ENCODE peak calls at places on chromosome 2, in seven cellular contexts. I, A, G, R, D, V and S are unnamed samples.

GRCh38 chr2:231687133-231687852 is 21.0 kb upstream of the PTMA start:
- DNase-seq in D (no peak), G (peak; percentile 40), I (peak; percentile 72), A (peak; percentile 61), V (no peak), R (peak; percentile 67), S (peak; percentile 38)

GRCh38 chr2:208101716-208102631 is 22.4 kb downstream of the CRYGD start:
- DNase-seq in G (no peak), A (peak; percentile 47), I (no peak), V (no peak), R (no peak), D (peak; percentile 18), S (no peak)

GRCh38 chr2:99088017-99088416 is 53.5 kb upstream of the C2orf15 start:
- DNase-seq in G (peak; percentile 72), I (no peak), V (no peak), D (no peak), R (no peak), A (no peak), S (peak; percentile 53)

GRCh38 chr2:234290671-234291070 is 206.2 kb downstream of the ARL4C start:
- DNase-seq in A (no peak), G (no peak), V (peak; percentile 76), R (no peak), D (no peak), I (peak; percentile 41), S (peak; percentile 97)

GRCh38 chr2:855177-855576 is 95.5 kb upstream of the SNTG2 start:
- DNase-seq in G (no peak), R (no peak), I (no peak), A (no peak), D (no peak), V (no peak), S (peak; percentile 55)

GRCh38 chr2:226609361-226609760 is 190.3 kb downstream of the IRS1 start:
- DNase-seq in A (peak; percentile 83), I (no peak), G (no peak), V (no peak), R (no peak), D (peak; percentile 96), S (no peak)

GRCh38 chr2:214830794-214831346 is 21.4 kb upstream of the BARD1 start:
- DNase-seq in D (peak; percentile 37), R (no peak), V (no peak), A (peak; percentile 47), I (no peak), G (no peak), S (no peak)

GRCh38 chr2:192827735-192828134 is 633.0 kb upstream of the TMEFF2 start:
- DNase-seq in D (no peak), A (no peak), R (no peak), G (no peak), I (no peak), V (no peak), S (no peak)

GRCh38 chr2:190563109-190563508 is 28.6 kb upstream of the NEMP2 start:
- DNase-seq in I (no peak), V (no peak), R (no peak), G (no peak), A (no peak), D (no peak), S (no peak)

GRCh38 chr2:40606862-40607261 is 155.0 kb upstream of the SLC8A1 start:
- DNase-seq in G (no peak), V (no peak), A (peak; percentile 77), R (no peak), D (peak; percentile 5), I (no peak), S (no peak)

GRCh38 chr2:27716301-27717069 is 52.8 kb downstream of the SLC4A1AP start:
- DNase-seq in V (no peak), R (no peak), A (no peak), D (no peak), I (no peak), G (peak; percentile 31), S (no peak)

GRCh38 chr2:123380536-123380935 is 644.6 kb upstream of the CNTNAP5 start:
- DNase-seq in D (no peak), A (no peak), I (no peak), V (no peak), G (no peak), R (no peak), S (no peak)

GRCh38 chr2:45869165-45869501 is 217.7 kb downstream of the PRKCE start:
- DNase-seq in R (no peak), A (peak; percentile 63), D (peak; percentile 74), I (no peak), G (no peak), V (no peak), S (no peak)

GRCh38 chr2:136932700-136933099 is 167.4 kb downstream of the THSD7B start:
- DNase-seq in G (no peak), D (no peak), R (no peak), I (no peak), A (peak; percentile 41), V (no peak), S (no peak)

GRCh38 chr2:38075436-38076249 is at the start of gene CYP1B1:
- DNase-seq in V (no peak), G (no peak), R (peak; percentile 42), A (peak; percentile 61), I (no peak), D (no peak), S (peak; percentile 34)

GRCh38 chr2:167289651-167290410 is 401.6 kb downstream of the XIRP2 start:
- DNase-seq in G (no peak), D (peak; percentile 39), I (no peak), V (no peak), A (no peak), R (no peak), S (no peak)

GRCh38 chr2:196489366-196489765 is 150.1 kb upstream of the CCDC150 start:
- DNase-seq in A (no peak), R (no peak), V (no peak), G (no peak), I (no peak), D (no peak), S (no peak)

GRCh38 chr2:102492006-102492405 is 19.0 kb downstream of the SLC9A4 start:
- DNase-seq in R (no peak), G (no peak), V (no peak), D (no peak), A (no peak), I (no peak), S (no peak)

GRCh38 chr2:237581751-237582746 is 8.5 kb downstream of the RAB17 start:
- DNase-seq in R (peak; percentile 76), V (peak; percentile 35), G (peak; percentile 68), A (peak; percentile 73), D (peak; percentile 71), I (peak; percentile 84), S (peak; percentile 81)

GRCh38 chr2:65416945-65417344 is 15.5 kb downstream of the SPRED2 start:
- DNase-seq in V (no peak), G (no peak), D (no peak), R (no peak), A (no peak), I (peak; percentile 67), S (no peak)

GRCh38 chr2:220455389-220455788 is 828.0 kb downstream of the SLC4A3 start:
- DNase-seq in A (peak; percentile 70), G (no peak), R (no peak), V (no peak), D (peak; percentile 74), I (no peak), S (no peak)

GRCh38 chr2:240462704-240463273 is 27.3 kb downstream of the GPC1 start:
- DNase-seq in A (no peak), V (no peak), I (no peak), G (no peak), R (no peak), D (no peak), S (no peak)

GRCh38 chr2:23122681-23123080 is 262.3 kb upstream of the KLHL29 start:
- DNase-seq in D (no peak), V (no peak), I (no peak), R (no peak), G (no peak), A (no peak), S (no peak)

GRCh38 chr2:105609756-105610397 is 134.8 kb upstream of the NCK2 start:
- DNase-seq in G (no peak), R (no peak), V (no peak), D (no peak), A (no peak), I (no peak), S (no peak)

GRCh38 chr2:2527162-2527561 is 196.1 kb upstream of the MYT1L start:
- DNase-seq in D (peak; percentile 22), R (no peak), I (no peak), G (no peak), V (no peak), A (peak; percentile 2), S (no peak)

GRCh38 chr2:46338674-46339073 is 41.5 kb downstream of the EPAS1 start:
- DNase-seq in I (no peak), G (no peak), V (no peak), D (no peak), A (no peak), R (no peak), S (no peak)

GRCh38 chr2:160506371-160507045 is 12.9 kb upstream of the RBMS1 start:
- DNase-seq in A (no peak), R (no peak), V (no peak), D (no peak), I (no peak), G (no peak), S (no peak)

GRCh38 chr2:145484443-145485086 is 964.6 kb upstream of the ZEB2 start:
- DNase-seq in R (no peak), D (peak; percentile 66), A (peak; percentile 88), G (peak; percentile 16), I (no peak), V (no peak), S (no peak)

GRCh38 chr2:128421861-128422311 is 103.2 kb upstream of the HS6ST1 start:
- DNase-seq in I (peak; percentile 16), R (no peak), A (peak; percentile 30), D (no peak), G (no peak), V (no peak), S (no peak)

GRCh38 chr2:183024701-183025100 is 13.6 kb downstream of the NCKAP1 start:
- DNase-seq in I (no peak), D (peak; percentile 35), A (peak; percentile 42), G (no peak), V (no peak), R (no peak), S (no peak)

GRCh38 chr2:10777111-10777841 is 35.3 kb downstream of the PDIA6 start:
- DNase-seq in I (peak; percentile 19), A (no peak), D (no peak), V (no peak), G (no peak), R (no peak), S (no peak)
- H3K4me1 ChIP-seq in I (peaks cover 4% of the 10 kb centered on the region), A (no peaks in the 10 kb centered on the region), D (no peaks in the 10 kb centered on the region), V (no peaks in the 10 kb centered on the region), G (no peaks in the 10 kb centered on the region), R (peaks cover 5% of the 10 kb centered on the region), S (no peaks in the 10 kb centered on the region)

GRCh38 chr2:225008179-225008829 is 34.0 kb downstream of the DOCK10 start:
- DNase-seq in D (no peak), R (no peak), G (peak; percentile 26), I (no peak), V (no peak), A (no peak), S (no peak)
- H3K36me3 ChIP-seq in D (no peaks in the 10 kb centered on the region), R (no peaks in the 10 kb centered on the region), G (no peaks in the 10 kb centered on the region), I (no peaks in the 10 kb centered on the region), V (no peaks in the 10 kb centered on the region), A (no peaks in the 10 kb centered on the region), S (peaks cover 2% of the 10 kb centered on the region)

GRCh38 chr2:159086332-159086731 is 117.9 kb downstream of the TANC1 start:
- DNase-seq in R (peak; percentile 42), D (no peak), I (no peak), V (no peak), G (no peak), A (no peak), S (no peak)
- H3K27ac ChIP-seq in R (no peak overlapping the region), D (no peak overlapping the region), I (no peak overlapping the region), V (no peak overlapping the region), G (no peak overlapping the region), A (no peak overlapping the region), S (no peak overlapping the region)

GRCh38 chr2:30293303-30293912 is 62.1 kb downstream of the LBH start:
- DNase-seq in V (no peak), R (no peak), D (peak; percentile 100), I (no peak), A (peak; percentile 92), G (no peak), S (no peak)
- H3K4me1 ChIP-seq in V (peaks cover 11% of the 10 kb centered on the region), R (no peaks in the 10 kb centered on the region), D (peaks cover 19% of the 10 kb centered on the region), I (peaks cover 3% of the 10 kb centered on the region), A (peaks cover 13% of the 10 kb centered on the region), G (no peaks in the 10 kb centered on the region), S (no peaks in the 10 kb centered on the region)